ENCODE peak calls at places on chromosomes 13 and 19, in seven cellular contexts. C is PC-3, X is hepatocyte, D is MM.1S, E is neural progenitor cell, Q is GM23338, O is SK-N-SH. S is an unnamed sample.
A peak's percentile ranks its signal among the peaks of the same experiment; 100 is the strongest.

GRCh38 chr19:42427313-42427712 is at the start of gene LIPE:
- DNase-seq in C (no peak), E (no peak), X (peak; percentile 40), D (no peak), Q (no peak), O (no peak), S (no peak)

GRCh38 chr13:95956589-95957148 is 96.5 kb downstream of the UGGT2 start:
- DNase-seq in Q (no peak), D (peak; percentile 41), O (no peak), E (no peak), C (no peak), X (no peak), S (no peak)

GRCh38 chr13:27923794-27924528 is 4.2 kb downstream of the PDX1 start:
- DNase-seq in X (no peak), E (peak; percentile 62), Q (peak; percentile 58), C (no peak), D (no peak), O (no peak), S (no peak)

GRCh38 chr13:40152145-40152544 is 496.7 kb downstream of the COG6 start:
- DNase-seq in E (no peak), X (no peak), O (no peak), D (no peak), Q (no peak), C (peak; percentile 67), S (no peak)

GRCh38 chr19:29031216-29031615 is 181.7 kb downstream of the UQCRFS1 start:
- DNase-seq in X (no peak), C (no peak), D (no peak), E (no peak), O (no peak), Q (no peak), S (no peak)

GRCh38 chr19:8204961-8205360 is 4.2 kb upstream of the CERS4 start:
- DNase-seq in Q (peak; percentile 41), C (peak; percentile 53), E (no peak), O (no peak), D (no peak), X (no peak), S (no peak)

GRCh38 chr19:21147540-21147939 is 5.7 kb downstream of the ZNF431 start:
- DNase-seq in D (no peak), X (no peak), C (no peak), O (no peak), Q (no peak), E (no peak), S (no peak)

GRCh38 chr19:22523940-22524339 is 101.8 kb upstream of the ZNF98 start:
- DNase-seq in C (no peak), E (no peak), D (no peak), X (no peak), O (no peak), Q (no peak), S (no peak)

GRCh38 chr13:26067601-26068000 is 15.8 kb upstream of the SHISA2 start:
- DNase-seq in X (no peak), D (no peak), Q (no peak), C (peak; percentile 35), E (no peak), O (no peak), S (no peak)

GRCh38 chr13:27401210-27401609 is 23.2 kb upstream of the GTF3A start:
- DNase-seq in X (peak; percentile 20), D (no peak), E (no peak), O (no peak), Q (no peak), C (peak; percentile 68), S (no peak)

GRCh38 chr13:110245421-110245899 is 61.5 kb downstream of the COL4A1 start:
- DNase-seq in E (no peak), O (peak; percentile 50), C (no peak), D (no peak), Q (no peak), X (no peak), S (no peak)

GRCh38 chr13:72204291-72204690 is 337.3 kb upstream of the DACH1 start:
- DNase-seq in Q (no peak), D (no peak), E (no peak), C (peak; percentile 61), X (no peak), O (no peak), S (no peak)

GRCh38 chr19:35038623-35039512 is 2.7 kb upstream of the HPN start:
- DNase-seq in C (no peak), D (no peak), X (no peak), E (no peak), Q (no peak), O (peak; percentile 44), S (no peak)

GRCh38 chr13:92158335-92158734 is 759.9 kb downstream of the GPC5 start:
- DNase-seq in O (no peak), D (no peak), X (no peak), Q (no peak), C (peak; percentile 58), E (no peak), S (no peak)

GRCh38 chr19:900302-901111 is 7.2 kb downstream of the RNU6-9 start:
- DNase-seq in Q (peak; percentile 77), D (no peak), E (no peak), O (peak; percentile 87), X (no peak), C (peak; percentile 23), S (peak; percentile 54)

GRCh38 chr13:59532405-59532804 is 631.3 kb downstream of the DIAPH3 start:
- DNase-seq in Q (no peak), C (peak; percentile 52), X (no peak), D (no peak), E (no peak), O (no peak), S (no peak)

GRCh38 chr19:690203-690602 is 5.0 kb downstream of the PRSS57 start:
- DNase-seq in E (no peak), C (no peak), D (no peak), O (no peak), Q (no peak), X (no peak), S (no peak)

GRCh38 chr19:19597809-19598306 is 20.6 kb downstream of the PBX4 start:
- DNase-seq in X (no peak), C (no peak), O (no peak), D (no peak), E (no peak), Q (no peak), S (no peak)

GRCh38 chr13:66171821-66172220 is 1058.3 kb downstream of the PCDH9 start:
- DNase-seq in E (no peak), C (no peak), Q (no peak), D (no peak), X (no peak), O (peak; percentile 10), S (no peak)

GRCh38 chr13:39036212-39036611 is 1.7 kb downstream of the PROSER1 start:
- DNase-seq in X (peak; percentile 28), E (no peak), Q (peak; percentile 50), D (peak; percentile 10), C (peak; percentile 26), O (no peak), S (peak; percentile 68)

GRCh38 chr19:18204394-18205179 is 745 bp upstream of the RAB3A start:
- DNase-seq in C (no peak), E (peak; percentile 87), Q (peak; percentile 79), O (peak; percentile 84), D (no peak), X (peak; percentile 87), S (no peak)

GRCh38 chr13:98089246-98089645 is 53.6 kb upstream of the FARP1 start:
- DNase-seq in E (no peak), O (no peak), D (no peak), C (no peak), Q (no peak), X (no peak), S (no peak)

GRCh38 chr19:19334989-19335344 is 14.3 kb downstream of the MAU2 start:
- DNase-seq in Q (no peak), X (no peak), C (no peak), E (no peak), O (no peak), D (no peak), S (no peak)

GRCh38 chr13:20461481-20461859 is 64.2 kb downstream of the CRYL1 start:
- DNase-seq in X (no peak), C (peak; percentile 45), Q (no peak), D (no peak), E (no peak), O (no peak), S (no peak)

GRCh38 chr13:80437212-80437611 is 96.3 kb upstream of the SPRY2 start:
- DNase-seq in E (no peak), X (no peak), C (no peak), D (no peak), O (no peak), Q (no peak), S (no peak)

GRCh38 chr19:49407079-49407478 is 16.2 kb downstream of the PTH2 start:
- DNase-seq in C (no peak), Q (no peak), X (no peak), E (no peak), D (no peak), O (no peak), S (no peak)
- TF ChIP-seq EZH2phosphoT487 in C (no peak), Q (no peak), X (no peak), E (no peak), D (no peak), O (no peak), S (no peak)

GRCh38 chr13:75628811-75629210 is 7.3 kb upstream of the LMO7 start:
- DNase-seq in C (no peak), Q (no peak), O (peak; percentile 33), X (peak; percentile 6), E (no peak), D (no peak), S (no peak)
- TF ChIP-seq CTCF in C (no peak), Q (no peak), O (no peak), X (no peak), E (no peak), D (no peak), S (no peak)

GRCh38 chr19:38583219-38583984 is 34.4 kb downstream of the MAP4K1 start:
- DNase-seq in Q (no peak), E (no peak), C (no peak), X (no peak), O (peak; percentile 8), D (peak; percentile 66), S (peak; percentile 74)
- H3K27ac ChIP-seq in Q (no peak overlapping the region), E (no peak overlapping the region), C (no peak overlapping the region), X (no peak overlapping the region), O (no peak overlapping the region), D (peak overlapping the region; percentile 22), S (peak overlapping the region; percentile 56)

GRCh38 chr13:75418186-75418843 is 63.7 kb downstream of the TBC1D4 start:
- DNase-seq in E (no peak), Q (no peak), D (no peak), O (no peak), C (no peak), X (no peak), S (no peak)
- TF ChIP-seq EZH2phosphoT487 in E (no peak), Q (no peak), D (no peak), O (no peak), C (no peak), X (no peak), S (no peak)